ENCODE peak calls at places on chromosomes 12 and 14, in four cellular contexts. Z is fibroblast of the aortic adventitia, X is Caco-2, B is dorsolateral prefrontal cortex. T is an unnamed sample.

GRCh38 chr14:68784995-68785816 is 7.7 kb downstream of the ZFP36L1 start:
- DNase-seq in Z (peak), X (peak), B (no peak), T (no peak)

GRCh38 chr12:72285861-72286260 is 13.7 kb downstream of the TRHDE start:
- DNase-seq in B (no peak), Z (no peak), X (no peak), T (no peak)

GRCh38 chr14:62168564-62169155 is 406.4 kb downstream of the SNAPC1 start:
- DNase-seq in Z (peak), X (no peak), B (no peak), T (no peak)

GRCh38 chr12:109385339-109386078 is 37.8 kb downstream of the MYO1H start:
- DNase-seq in X (no peak), Z (peak), B (peak), T (peak)

GRCh38 chr12:131699434-131699833 is 11.5 kb upstream of the SFSWAP start:
- DNase-seq in Z (peak), B (no peak), X (no peak), T (no peak)

GRCh38 chr12:68559246-68559645 is 51.5 kb upstream of the RAP1B start:
- DNase-seq in Z (peak), X (no peak), B (no peak), T (no peak)

GRCh38 chr14:38208825-38209562 is 1.3 kb downstream of the SSTR1 start:
- DNase-seq in X (peak), B (peak), Z (peak), T (no peak)

GRCh38 chr12:63498239-63498638 is 170.1 kb downstream of the DPY19L2 start:
- DNase-seq in X (no peak), B (no peak), Z (no peak), T (no peak)

GRCh38 chr12:81992461-81992860 is 233.3 kb upstream of the PPFIA2 start:
- DNase-seq in X (peak), Z (no peak), B (peak), T (no peak)
- TF ChIP-seq CTCF in X (peak), Z (no peak), B (peak), T (no peak)

GRCh38 chr14:76918176-76918750 is 92.1 kb downstream of the LRRC74A start:
- DNase-seq in B (no peak), X (no peak), Z (peak), T (no peak)
- H3K4me3 ChIP-seq in B (no peak), X (no peak), Z (peak), T (no peak)

GRCh38 chr12:65845751-65846537 is 21.7 kb downstream of the HMGA2 start:
- DNase-seq in X (peak), B (no peak), Z (no peak), T (no peak)
- TF ChIP-seq CTCF in X (no peak), B (no peak), Z (no peak), T (no peak)

DNA sequence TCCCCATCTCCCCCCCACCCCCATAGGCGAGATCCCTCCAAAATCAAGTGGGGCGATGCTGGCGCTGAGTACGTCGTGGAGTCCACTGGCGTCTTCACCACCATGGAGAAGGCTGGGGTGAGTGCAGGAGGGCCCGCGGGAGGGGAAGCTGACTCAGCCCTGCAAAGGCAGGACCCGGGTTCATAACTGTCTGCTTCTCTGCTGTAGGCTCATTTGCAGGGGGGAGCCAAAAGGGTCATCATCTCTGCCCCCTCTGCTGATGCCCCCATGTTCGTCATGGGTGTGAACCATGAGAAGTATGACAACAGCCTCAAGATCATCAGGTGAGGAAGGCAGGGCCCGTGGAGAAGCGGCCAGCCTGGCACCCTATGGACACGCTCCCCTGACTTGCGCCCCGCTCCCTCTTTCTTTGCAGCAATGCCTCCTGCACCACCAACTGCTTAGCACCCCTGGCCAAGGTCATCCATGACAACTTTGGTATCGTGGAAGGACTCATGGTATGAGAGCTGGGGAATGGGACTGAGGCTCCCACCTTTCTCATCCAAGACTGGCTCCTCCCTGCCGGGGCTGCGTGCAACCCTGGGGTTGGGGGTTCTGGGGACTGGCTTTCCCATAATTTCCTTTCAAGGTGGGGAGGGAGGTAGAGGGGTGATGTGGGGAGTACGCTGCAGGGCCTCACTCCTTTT is 2.7 kb downstream of the GAPDH start:
- DNase-seq in B (no peak), X (no peak), Z (peak), T (no peak)
- H3K4me3 ChIP-seq in B (no peak), X (peak), Z (peak), T (peak)